ENCODE peak calls at places on chromosomes 5 and 9, in ten cellular contexts. Y is astrocyte of the cerebellum; K is naive thymus-derived CD4-positive, alpha-beta T cell; Q is PC-9; E is left ventricle myocardium inferior; V is activated effector memory CD4-positive, alpha-beta T cell treated with Interleukin-2 at 50 U/mL for 16 hours; F is CD4-positive, CD25-positive, alpha-beta regulatory T cell; X is caudate nucleus; M is GM23338; B is fibroblast of the aortic adventitia. C is an unnamed sample.
A peak's percentile ranks its signal among the peaks of the same experiment; 100 is the strongest.

GRCh38 chr5:97142521-97143254 is at the start of gene LIX1:
- DNase-seq in K (peak; percentile 28), M (peak; percentile 89), Q (no peak), Y (peak; percentile 34), X (peak; percentile 37), B (peak; percentile 39), V (no peak), E (no peak), F (peak; percentile 26), C (peak; percentile 26)

GRCh38 chr9:78982849-78983248 is 588.9 kb upstream of the TLE4 start:
- DNase-seq in V (no peak), E (no peak), B (no peak), M (no peak), Q (no peak), F (no peak), K (no peak), X (no peak), Y (peak; percentile 3), C (no peak)

GRCh38 chr5:9617191-9617590 is 13.0 kb downstream of the TAS2R1 start:
- DNase-seq in Y (no peak), X (no peak), F (no peak), Q (no peak), B (no peak), E (no peak), V (no peak), M (no peak), K (no peak), C (no peak)

GRCh38 chr5:135443329-135443960 is 3.7 kb downstream of the DCANP1 start:
- DNase-seq in M (no peak), X (no peak), Q (no peak), F (no peak), B (no peak), K (no peak), Y (no peak), E (no peak), V (no peak), C (no peak)

GRCh38 chr9:120032639-120033038 is 547.3 kb downstream of the CDK5RAP2 start:
- DNase-seq in Q (no peak), M (peak; percentile 56), X (no peak), F (no peak), B (no peak), V (no peak), E (no peak), K (no peak), Y (no peak), C (no peak)

GRCh38 chr9:74570879-74571512 is 73.9 kb downstream of the RORB start:
- DNase-seq in M (peak; percentile 61), K (no peak), B (peak; percentile 51), Q (no peak), E (no peak), V (no peak), X (no peak), F (no peak), Y (peak; percentile 19), C (no peak)

GRCh38 chr9:19757745-19758144 is 31.1 kb downstream of the SLC24A2 start:
- DNase-seq in Q (no peak), M (no peak), E (no peak), B (no peak), V (no peak), X (no peak), Y (no peak), F (no peak), K (no peak), C (no peak)

GRCh38 chr5:59186623-59187022 is 603.7 kb downstream of the RAB3C start:
- DNase-seq in F (no peak), M (no peak), E (no peak), X (no peak), Q (no peak), B (no peak), K (no peak), V (no peak), Y (no peak), C (no peak)

GRCh38 chr5:68292316-68292715 is 76.8 kb downstream of the PIK3R1 start:
- DNase-seq in Q (no peak), X (no peak), M (no peak), B (peak; percentile 48), F (no peak), Y (peak; percentile 12), E (no peak), K (no peak), V (no peak), C (no peak)

GRCh38 chr5:151718653-151719052 is 31.9 kb upstream of the SPARC start:
- DNase-seq in Y (no peak), V (no peak), X (no peak), E (no peak), K (no peak), F (no peak), Q (no peak), M (no peak), B (peak; percentile 94), C (no peak)

GRCh38 chr9:87656485-87656884 is 69.4 kb upstream of the CTSL start:
- DNase-seq in V (no peak), Y (no peak), F (no peak), M (no peak), Q (no peak), E (no peak), B (peak; percentile 59), K (no peak), X (no peak), C (no peak)

GRCh38 chr9:34254966-34255825 is 73.9 kb downstream of the KIF24 start:
- DNase-seq in X (no peak), Y (no peak), B (peak; percentile 35), E (no peak), M (no peak), K (no peak), F (no peak), V (no peak), Q (no peak), C (no peak)

GRCh38 chr9:132141364-132141947 is 20.4 kb upstream of the NTNG2 start:
- DNase-seq in F (no peak), M (peak; percentile 48), K (no peak), Q (no peak), E (no peak), X (no peak), B (peak; percentile 19), Y (no peak), V (no peak), C (no peak)

GRCh38 chr5:124783285-124783684 is 36.8 kb upstream of the ZNF608 start:
- DNase-seq in E (no peak), Y (no peak), V (no peak), F (no peak), M (no peak), B (no peak), K (no peak), Q (no peak), X (no peak), C (no peak)

GRCh38 chr5:1002836-1003235 is 5.8 kb upstream of the NKD2 start:
- DNase-seq in M (no peak), X (no peak), V (no peak), E (peak; percentile 17), Y (no peak), F (no peak), B (no peak), K (no peak), Q (no peak), C (no peak)

GRCh38 chr5:26482817-26483375 is 555.5 kb downstream of the CDH9 start:
- DNase-seq in Y (peak; percentile 27), M (peak; percentile 92), V (no peak), E (no peak), K (no peak), X (no peak), Q (no peak), F (no peak), B (no peak), C (no peak)

GRCh38 chr9:134781895-134782294 is 98.7 kb upstream of the FCN2 start:
- DNase-seq in K (no peak), B (no peak), M (peak; percentile 71), F (no peak), E (no peak), X (no peak), Q (no peak), V (no peak), Y (no peak), C (no peak)

GRCh38 chr5:158966691-158967090 is 133.0 kb downstream of the EBF1 start:
- DNase-seq in Q (no peak), F (no peak), M (no peak), V (no peak), K (no peak), X (no peak), B (peak; percentile 59), Y (no peak), E (no peak), C (no peak)

GRCh38 chr9:109918359-109919163 is 138.6 kb downstream of the PALM2AKAP2 start:
- DNase-seq in B (no peak), Y (no peak), K (peak; percentile 12), Q (no peak), E (no peak), V (peak; percentile 12), M (no peak), F (peak; percentile 35), X (no peak), C (peak; percentile 49)

GRCh38 chr5:115472601-115473000 is 72.0 kb downstream of the FEM1C start:
- DNase-seq in F (no peak), K (no peak), Y (no peak), B (peak; percentile 51), M (peak; percentile 19), X (no peak), V (no peak), E (peak; percentile 65), Q (no peak), C (no peak)

GRCh38 chr5:100252040-100252439 is 283.1 kb upstream of the FAM174A start:
- DNase-seq in V (no peak), Q (no peak), E (no peak), M (no peak), Y (no peak), K (no peak), B (no peak), X (no peak), F (no peak), C (no peak)

GRCh38 chr9:37327553-37327952 is 94.9 kb upstream of the GRHPR start:
- DNase-seq in Y (no peak), M (no peak), X (no peak), E (no peak), Q (no peak), V (no peak), K (no peak), B (no peak), F (no peak), C (no peak)

GRCh38 chr5:32613050-32613672 is 27.8 kb downstream of the SUB1 start:
- DNase-seq in B (peak; percentile 87), Q (peak; percentile 62), V (peak; percentile 68), Y (peak; percentile 68), X (peak; percentile 18), E (peak; percentile 77), K (peak; percentile 84), M (peak; percentile 83), F (peak; percentile 78), C (peak; percentile 86)

GRCh38 chr9:2655411-2655901 is 33.9 kb downstream of the VLDLR start:
- DNase-seq in E (no peak), M (no peak), V (no peak), Y (peak; percentile 78), B (peak; percentile 88), F (peak; percentile 11), Q (peak; percentile 76), K (no peak), X (no peak), C (no peak)

GRCh38 chr5:127892467-127893207 is 189.4 kb downstream of the CCDC192 start:
- DNase-seq in E (no peak), Q (peak; percentile 80), X (no peak), V (no peak), Y (peak; percentile 56), F (peak; percentile 18), M (no peak), K (no peak), B (peak; percentile 89), C (no peak)

GRCh38 chr9:85536076-85536475 is 205.7 kb downstream of the AGTPBP1 start:
- DNase-seq in E (peak; percentile 35), M (no peak), V (no peak), K (no peak), F (no peak), Y (peak; percentile 68), X (no peak), B (peak; percentile 96), Q (peak; percentile 46), C (no peak)

C was measured in transverse colon.